ENCODE peak calls at places on chromosomes 3 and 15, in four cellular contexts. D, W, O and P are unnamed samples.

GRCh38 chr3:194395201-194395600 is 3.9 kb downstream of the GP5 start:
- DNase-seq in D (peak; percentile 24), W (no peak), O (peak; percentile 34), P (no peak)

GRCh38 chr15:100623301-100623700 is 20.9 kb downstream of the ASB7 start:
- DNase-seq in D (no peak), W (no peak), O (no peak), P (no peak)

GRCh38 chr15:53808058-53808703 is 48.7 kb upstream of the WDR72 start:
- DNase-seq in D (peak; percentile 12), W (no peak), O (no peak), P (no peak)

GRCh38 chr3:193132923-193133463 is 108.0 kb upstream of the PLAAT1 start:
- DNase-seq in D (no peak), W (no peak), O (no peak), P (no peak)

GRCh38 chr3:4825572-4826236 is 153.5 kb upstream of the BHLHE40 start:
- DNase-seq in D (peak; percentile 17), W (no peak), O (peak; percentile 93), P (no peak)

GRCh38 chr3:134134698-134135415 is 105.1 kb upstream of the SLCO2A1 start:
- DNase-seq in D (no peak), W (no peak), O (no peak), P (no peak)

GRCh38 chr3:113754486-113755159 is 7.8 kb downstream of the ATP6V1A start:
- DNase-seq in D (no peak), W (no peak), O (no peak), P (no peak)

GRCh38 chr3:56086355-56086754 is 381.9 kb downstream of the ERC2 start:
- DNase-seq in D (no peak), W (no peak), O (no peak), P (no peak)

GRCh38 chr3:98982336-98982735 is 80.8 kb upstream of the DCBLD2 start:
- DNase-seq in D (no peak), W (no peak), O (no peak), P (no peak)

GRCh38 chr3:4894891-4895530 is 84.2 kb upstream of the BHLHE40 start:
- DNase-seq in D (no peak), W (no peak), O (no peak), P (no peak)

GRCh38 chr15:77144492-77145070 is 73.7 kb upstream of the TSPAN3 start:
- DNase-seq in D (no peak), W (no peak), O (no peak), P (no peak)

GRCh38 chr3:71689305-71689704 is 35.9 kb downstream of the EIF4E3 start:
- DNase-seq in D (no peak), W (no peak), O (no peak), P (no peak)

GRCh38 chr3:62318365-62318751 is 55.0 kb downstream of the FEZF2 start:
- DNase-seq in D (no peak), W (no peak), O (no peak), P (no peak)

GRCh38 chr3:31407665-31408064 is 125.1 kb upstream of the STT3B start:
- DNase-seq in D (no peak), W (no peak), O (no peak), P (no peak)

GRCh38 chr15:77904436-77904821 is 173.1 kb downstream of the TBC1D2B start:
- DNase-seq in D (no peak), W (no peak), O (no peak), P (no peak)

GRCh38 chr3:40719660-40720287 is 195.0 kb downstream of the ZNF621 start:
- DNase-seq in D (peak; percentile 59), W (no peak), O (peak; percentile 71), P (peak; percentile 16)

GRCh38 chr15:42282344-42282743 is 9.1 kb upstream of the TMEM87A start:
- DNase-seq in D (no peak), W (no peak), O (no peak), P (no peak)

GRCh38 chr3:58028902-58029301 is 20.7 kb downstream of the FLNB start:
- DNase-seq in D (no peak), W (no peak), O (no peak), P (no peak)

GRCh38 chr15:40964006-40964405 is 10.7 kb downstream of the CHAC1 start:
- DNase-seq in D (no peak), W (no peak), O (no peak), P (no peak)

GRCh38 chr15:33621156-33621555 is 310.4 kb downstream of the RYR3 start:
- DNase-seq in D (no peak), W (no peak), O (no peak), P (no peak)

GRCh38 chr3:43071313-43071893 is 34.5 kb downstream of the POMGNT2 start:
- DNase-seq in D (peak; percentile 23), W (no peak), O (peak; percentile 59), P (peak; percentile 19)

GRCh38 chr3:116254535-116254934 is 190.8 kb downstream of the LSAMP start:
- DNase-seq in D (no peak), W (no peak), O (no peak), P (no peak)

GRCh38 chr3:66398228-66399025 is 102.4 kb downstream of the LRIG1 start:
- DNase-seq in D (no peak), W (no peak), O (no peak), P (no peak)

GRCh38 chr3:63353383-63353782 is 75.3 kb downstream of the SYNPR start:
- DNase-seq in D (no peak), W (no peak), O (no peak), P (no peak)

GRCh38 chr3:5875056-5875455 is 687.5 kb downstream of the EDEM1 start:
- DNase-seq in D (no peak), W (no peak), O (no peak), P (no peak)

GRCh38 chr15:72491768-72492167 is 17.6 kb downstream of the ARIH1 start:
- DNase-seq in D (no peak), W (no peak), O (no peak), P (no peak)
- TF ChIP-seq POLR2A in D (no peak), W (no peak), O (no peak), P (no peak)

DNA sequence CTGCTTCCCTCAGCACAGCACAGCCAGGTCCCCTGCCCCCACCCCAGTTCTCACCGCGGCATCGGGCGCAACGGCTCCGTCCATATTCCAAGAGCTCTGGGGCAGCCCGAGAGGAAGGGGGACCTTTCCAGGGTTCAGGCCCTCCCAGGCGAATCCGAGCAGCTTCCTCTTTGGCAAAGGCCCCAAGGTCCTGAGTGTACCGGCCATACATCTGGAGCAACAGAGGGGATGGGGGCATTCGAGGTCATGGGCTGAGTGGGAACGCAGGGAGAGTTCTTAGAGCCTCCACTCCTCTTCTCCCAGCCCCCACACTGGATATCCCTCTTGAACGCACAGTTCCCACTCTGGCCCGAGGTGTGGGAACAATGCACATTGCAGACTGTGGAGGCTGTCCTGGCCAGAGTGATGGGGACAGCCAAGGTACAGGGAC is 2.5 kb downstream of the CLCN2 start:
- DNase-seq in D (no peak), W (no peak), O (no peak), P (no peak)
- H3K27ac ChIP-seq in D (no peak overlapping the region), W (no peak overlapping the region), O (no peak overlapping the region), P (no peak overlapping the region)

GRCh38 chr15:52093539-52094502 is 18.8 kb downstream of the BCL2L10 start:
- DNase-seq in D (no peak), W (no peak), O (no peak), P (no peak)
- TF ChIP-seq ZBTB33 in D (peak; percentile 18), W (no peak), O (no peak), P (no peak)

GRCh38 chr3:129313415-129313982 is 34.8 kb downstream of the HMCES start:
- DNase-seq in D (no peak), W (no peak), O (no peak), P (no peak)
- TF ChIP-seq POLR2A in D (peak; percentile 31), W (peak; percentile 77), O (peak; percentile 56), P (no peak)

GRCh38 chr3:179264456-179264855 is 13.5 kb upstream of the KCNMB3 start:
- DNase-seq in D (no peak), W (no peak), O (peak; percentile 40), P (no peak)

GRCh38 chr3:179263134-179263533 is 12.2 kb upstream of the KCNMB3 start:
- DNase-seq in D (no peak), W (no peak), O (no peak), P (no peak)

GRCh38 chr3:179265092-179265491 is 14.2 kb upstream of the KCNMB3 start:
- DNase-seq in D (no peak), W (no peak), O (peak; percentile 67), P (no peak)

GRCh38 chr3:179258820-179259219 is 7.9 kb upstream of the KCNMB3 start:
- DNase-seq in D (no peak), W (no peak), O (no peak), P (no peak)

DNA sequence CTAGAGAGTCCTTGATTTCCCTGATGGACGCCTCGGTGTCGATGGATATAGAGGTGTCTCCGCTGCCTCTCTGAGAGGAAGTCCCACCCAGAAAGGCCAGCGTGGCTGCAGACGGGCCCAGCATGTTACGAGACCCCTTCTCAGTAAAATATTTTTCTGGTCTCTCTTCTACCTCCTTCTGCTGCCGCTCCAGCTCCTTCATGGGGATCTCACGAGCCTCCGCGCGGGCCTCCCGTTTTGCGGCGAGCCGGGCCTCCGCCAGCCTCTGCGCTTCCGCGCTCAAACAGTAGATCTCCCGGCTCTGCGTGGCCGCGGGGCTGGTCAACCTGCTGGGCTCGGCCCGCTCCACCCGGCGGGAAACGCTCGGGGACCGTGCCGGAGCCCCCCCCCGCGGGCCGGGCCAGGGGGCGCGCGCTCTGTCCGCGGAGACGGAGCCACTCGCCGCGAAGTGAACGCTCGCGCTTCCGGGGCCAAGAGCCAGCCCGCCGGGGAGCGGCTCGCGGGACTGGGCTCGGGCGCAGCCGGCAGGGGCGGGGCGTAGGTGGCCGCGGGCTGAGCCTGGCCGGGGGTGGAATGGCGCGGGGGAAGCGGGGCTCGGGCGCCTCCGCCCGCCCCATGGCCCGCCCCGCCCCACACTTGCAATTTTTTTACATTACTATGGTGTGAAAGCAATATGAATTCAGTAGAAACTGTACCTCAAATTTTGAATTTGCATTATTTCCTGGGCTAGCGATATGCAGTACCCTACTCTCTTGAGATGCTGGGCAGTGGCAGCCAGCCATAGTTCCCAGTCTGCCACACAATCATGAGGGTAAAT is 10.2 kb upstream of the KCNMB3 start:
- DNase-seq in D (peak; percentile 37), W (no peak), O (peak; percentile 90), P (no peak)
- H3K27ac ChIP-seq in D (peak overlapping the region; percentile 57), W (peak overlapping the region; percentile 18), O (peak overlapping the region; percentile 89), P (no peak overlapping the region)

GRCh38 chr15:91445701-91446100 is 345.6 kb downstream of the SV2B start:
- DNase-seq in D (no peak), W (no peak), O (no peak), P (no peak)
- TF ChIP-seq ZBTB33 in D (no peak), W (no peak), O (no peak), P (no peak)

DNA sequence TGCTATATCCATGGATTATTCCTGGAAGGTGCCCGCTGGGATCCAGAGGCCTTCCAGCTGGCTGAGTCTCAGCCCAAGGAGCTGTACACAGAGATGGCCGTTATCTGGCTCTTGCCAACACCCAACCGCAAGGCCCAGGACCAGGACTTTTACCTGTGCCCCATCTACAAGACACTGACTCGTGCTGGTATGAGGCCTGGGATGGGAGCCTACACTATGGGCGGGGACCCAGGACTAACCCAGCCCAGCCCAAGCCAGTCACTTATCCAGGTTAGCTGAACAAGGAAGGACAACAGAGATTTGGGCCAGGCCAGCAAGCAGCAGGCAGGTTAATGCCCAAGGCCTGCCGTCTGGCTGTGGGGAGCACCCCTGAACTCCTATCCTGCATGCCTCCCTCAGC is 45.3 kb downstream of the SEMA3G start:
- DNase-seq in D (no peak), W (no peak), O (no peak), P (no peak)
- TF ChIP-seq POLR2A in D (no peak), W (no peak), O (no peak), P (no peak)